ENCODE peak calls at places on chromosomes 12 and 14, in seven cellular contexts. Y is mesenchymal stem cell, L is IMR-90, E is H1, A is neuronal stem cell, N is mesendoderm, X is H9. R is an unnamed sample.

GRCh38 chr14:104145826-104146642 is 7.6 kb downstream of the KIF26A start:
- DNase-seq in L (no peak), A (no peak), Y (no peak), E (peak; percentile 42), N (no peak), X (peak; percentile 24), R (no peak)

GRCh38 chr12:120688527-120689071 is 1.6 kb downstream of the MLEC start:
- DNase-seq in E (no peak), X (no peak), Y (peak; percentile 62), L (no peak), N (no peak), A (no peak), R (no peak)

GRCh38 chr14:39246618-39247017 is 12.9 kb downstream of the MIA2 start:
- DNase-seq in N (no peak), E (no peak), L (peak; percentile 24), A (no peak), X (no peak), Y (no peak), R (no peak)

GRCh38 chr12:84136862-84137367 is 775.7 kb downstream of the SLC6A15 start:
- DNase-seq in A (no peak), N (no peak), Y (peak; percentile 66), E (no peak), X (no peak), L (peak; percentile 73), R (no peak)

GRCh38 chr14:54338696-54339317 is 58.0 kb upstream of the CDKN3 start:
- DNase-seq in L (peak; percentile 57), Y (peak; percentile 64), X (no peak), N (peak; percentile 89), E (no peak), A (no peak), R (peak; percentile 44)

GRCh38 chr12:81146228-81147225 is 68.6 kb downstream of the ACSS3 start:
- DNase-seq in X (no peak), E (no peak), A (no peak), L (no peak), Y (no peak), N (no peak), R (no peak)

GRCh38 chr12:41014643-41015020 is 173.5 kb upstream of the PDZRN4 start:
- DNase-seq in Y (peak; percentile 7), N (no peak), L (peak; percentile 0), E (no peak), X (no peak), A (no peak), R (peak; percentile 49)

GRCh38 chr12:78442454-78442801 is 422.1 kb upstream of the SYT1 start:
- DNase-seq in A (no peak), N (no peak), X (no peak), E (no peak), Y (peak; percentile 37), L (peak; percentile 56), R (no peak)

GRCh38 chr14:93892923-93893549 is 34.1 kb upstream of the FAM181A start:
- DNase-seq in A (peak; percentile 78), X (peak; percentile 82), L (peak; percentile 45), Y (peak; percentile 39), N (peak; percentile 77), E (peak; percentile 98), R (peak; percentile 76)

GRCh38 chr14:41604793-41605534 is 1.7 kb upstream of the LRFN5 start:
- DNase-seq in Y (peak; percentile 92), E (no peak), X (peak; percentile 79), N (peak; percentile 97), L (peak; percentile 86), A (peak; percentile 81), R (no peak)

GRCh38 chr14:32259368-32260013 is 56.4 kb upstream of the RNU6-8 start:
- DNase-seq in L (peak; percentile 63), E (no peak), X (peak; percentile 43), Y (peak; percentile 76), A (no peak), N (peak; percentile 84), R (peak; percentile 73)

GRCh38 chr12:116532986-116533342 is 26.2 kb upstream of the MAP1LC3B2 start:
- DNase-seq in E (no peak), X (no peak), N (no peak), Y (no peak), A (no peak), L (no peak), R (no peak)

GRCh38 chr12:123097521-123098084 is 53.3 kb downstream of the PITPNM2 start:
- DNase-seq in A (no peak), Y (peak; percentile 86), L (no peak), X (no peak), E (no peak), N (no peak), R (no peak)

GRCh38 chr12:116535241-116535640 is 23.9 kb upstream of the MAP1LC3B2 start:
- DNase-seq in L (no peak), X (no peak), A (no peak), E (no peak), N (no peak), Y (no peak), R (no peak)

GRCh38 chr14:20848316-20848954 is 42.8 kb upstream of the RNASE3 start:
- DNase-seq in A (no peak), Y (no peak), E (no peak), X (no peak), L (peak; percentile 19), N (peak; percentile 26), R (peak; percentile 53)

GRCh38 chr12:47270782-47271664 is 191.3 kb upstream of the AMIGO2 start:
- DNase-seq in A (no peak), L (peak; percentile 77), E (no peak), N (no peak), Y (peak; percentile 77), X (no peak), R (no peak)

GRCh38 chr14:64938972-64939816 is 3.4 kb downstream of the GPX2 start:
- DNase-seq in Y (no peak), N (no peak), E (no peak), L (no peak), A (no peak), X (no peak), R (no peak)

GRCh38 chr14:101253948-101254347 is 307.3 kb upstream of the DIO3 start:
- DNase-seq in N (no peak), A (no peak), Y (no peak), E (no peak), X (no peak), L (no peak), R (no peak)

GRCh38 chr12:104751594-104751993 is 206.5 kb downstream of the SLC41A2 start:
- DNase-seq in L (no peak), X (peak; percentile 5), E (no peak), A (no peak), Y (no peak), N (no peak), R (no peak)

GRCh38 chr14:49977126-49977841 is 84.4 kb downstream of the ARF6 start:
- DNase-seq in Y (no peak), X (no peak), L (no peak), A (no peak), N (no peak), E (no peak), R (no peak)

GRCh38 chr12:93777249-93777648 is 100.1 kb downstream of the CRADD start:
- DNase-seq in L (peak; percentile 67), E (no peak), Y (peak; percentile 83), X (no peak), A (no peak), N (no peak), R (no peak)

DNA sequence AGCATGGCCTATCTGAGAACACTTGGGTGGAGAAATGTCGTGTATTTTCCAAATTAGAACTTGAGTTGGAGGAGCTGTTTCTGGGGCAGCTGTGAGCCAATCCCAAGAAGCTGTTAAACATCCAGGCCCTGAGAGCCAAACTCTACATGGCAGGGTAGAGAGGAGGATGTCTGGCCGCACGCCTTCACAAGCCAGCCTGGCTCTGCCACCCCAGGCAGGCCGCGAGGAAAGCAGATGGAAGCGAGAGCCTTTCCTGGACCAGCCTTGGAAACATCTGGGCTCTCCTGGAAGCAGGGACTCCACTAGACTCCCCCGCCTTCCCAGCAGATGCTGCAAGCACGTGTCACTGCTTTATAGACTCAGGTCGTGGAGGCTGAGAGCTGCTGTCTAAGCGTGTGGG is 312.8 kb upstream of the FKBP4 start:
- DNase-seq in N (no peak), E (no peak), L (no peak), X (no peak), Y (no peak), A (no peak), R (no peak)
- H3K79me1 ChIP-seq in N (no peaks in the 10 kb centered on the region), E (no peaks in the 10 kb centered on the region), L (no peaks in the 10 kb centered on the region), X (no peaks in the 10 kb centered on the region), Y (no peaks in the 10 kb centered on the region), A (no peaks in the 10 kb centered on the region), R (no peaks in the 10 kb centered on the region)

DNA sequence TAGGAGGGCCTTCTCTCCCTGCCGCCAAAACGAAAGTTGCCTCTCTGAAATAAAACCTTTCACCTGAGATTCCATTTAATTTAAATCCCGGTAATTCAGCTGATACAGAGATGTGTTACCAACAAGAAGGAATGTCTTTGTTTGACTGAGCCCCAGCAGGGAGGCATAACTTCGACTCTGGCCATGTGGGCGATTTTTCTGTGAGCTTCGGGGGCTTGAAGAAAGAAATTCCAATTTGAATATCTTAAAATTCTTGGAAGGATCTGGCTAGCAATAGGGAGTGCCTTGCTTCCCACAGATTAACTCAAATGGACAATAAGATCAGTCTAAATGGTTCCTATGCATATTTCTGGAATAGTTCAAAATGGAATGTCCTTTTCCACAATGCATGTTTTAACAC is 252.5 kb upstream of the TMPO start:
- DNase-seq in E (no peak), A (peak; percentile 5), Y (no peak), X (no peak), N (peak; percentile 70), L (no peak), R (no peak)
- H3K79me1 ChIP-seq in E (no peaks in the 10 kb centered on the region), A (no peaks in the 10 kb centered on the region), Y (no peaks in the 10 kb centered on the region), X (no peaks in the 10 kb centered on the region), N (no peaks in the 10 kb centered on the region), L (no peaks in the 10 kb centered on the region), R (no peaks in the 10 kb centered on the region)

GRCh38 chr12:109560867-109561710 is 12.2 kb downstream of the MMAB start:
- DNase-seq in Y (no peak), X (no peak), L (no peak), N (no peak), E (no peak), A (no peak), R (no peak)

GRCh38 chr12:109562871-109563270 is 10.4 kb downstream of the MMAB start:
- DNase-seq in A (no peak), E (no peak), N (no peak), Y (no peak), L (no peak), X (no peak), R (no peak)

GRCh38 chr12:109559601-109560000 is 13.7 kb downstream of the MMAB start:
- DNase-seq in E (no peak), Y (no peak), A (no peak), N (no peak), X (no peak), L (no peak), R (no peak)

GRCh38 chr12:109563291-109564284 is 9.7 kb downstream of the MMAB start:
- DNase-seq in A (no peak), E (no peak), L (no peak), X (no peak), N (no peak), Y (no peak), R (no peak)

GRCh38 chr12:109561711-109562030 is 11.6 kb downstream of the MMAB start:
- DNase-seq in E (no peak), Y (no peak), A (no peak), L (no peak), X (no peak), N (no peak), R (no peak)
- H3K79me1 ChIP-seq in E (no peaks in the 10 kb centered on the region), Y (no peaks in the 10 kb centered on the region), A (no peaks in the 10 kb centered on the region), L (no peaks in the 10 kb centered on the region), X (no peaks in the 10 kb centered on the region), N (no peaks in the 10 kb centered on the region), R (no peaks in the 10 kb centered on the region)

GRCh38 chr12:92656911-92657310 is 45.9 kb upstream of the PLEKHG7 start:
- DNase-seq in N (no peak), A (no peak), X (no peak), E (no peak), L (peak; percentile 6), Y (no peak), R (no peak)

GRCh38 chr12:92665496-92665895 is 37.3 kb upstream of the PLEKHG7 start:
- DNase-seq in L (no peak), X (no peak), A (no peak), E (no peak), N (no peak), Y (no peak), R (no peak)

GRCh38 chr12:92661269-92661668 is 41.5 kb upstream of the PLEKHG7 start:
- DNase-seq in L (no peak), E (no peak), A (no peak), X (no peak), Y (no peak), N (no peak), R (no peak)
- H3K79me1 ChIP-seq in L (no peaks in the 10 kb centered on the region), E (no peaks in the 10 kb centered on the region), A (no peaks in the 10 kb centered on the region), X (no peaks in the 10 kb centered on the region), Y (no peaks in the 10 kb centered on the region), N (no peaks in the 10 kb centered on the region), R (no peaks in the 10 kb centered on the region)